ENCODE peak calls at places on chromosomes 7 and 10, in eight cellular contexts. Q, H, G, I, W, K, A and T are unnamed samples.

GRCh38 chr7:45456105-45456504 is 118.1 kb upstream of the ADCY1 start:
- DNase-seq in Q (no peak), H (no peak), G (no peak), I (no peak), W (no peak), K (no peak), A (no peak), T (no peak)

GRCh38 chr7:22482476-22482875 is 17.5 kb downstream of the STEAP1B start:
- DNase-seq in Q (no peak), H (no peak), G (no peak), I (no peak), W (no peak), K (no peak), A (no peak), T (no peak)

GRCh38 chr10:79316671-79317431 is 30.4 kb upstream of the PPIF start:
- DNase-seq in Q (no peak), H (no peak), G (no peak), I (no peak), W (no peak), K (no peak), A (peak), T (no peak)

GRCh38 chr10:70461397-70462348 is 16.9 kb upstream of the PALD1 start:
- DNase-seq in Q (peak), H (peak), G (peak), I (peak), W (peak), K (peak), A (peak), T (peak)

GRCh38 chr10:33163941-33164824 is 170.3 kb downstream of the NRP1 start:
- DNase-seq in Q (peak), H (no peak), G (no peak), I (no peak), W (peak), K (no peak), A (peak), T (peak)

GRCh38 chr10:17213646-17214349 is 12.3 kb upstream of the TRDMT1 start:
- DNase-seq in Q (no peak), H (no peak), G (peak), I (no peak), W (peak), K (no peak), A (peak), T (peak)

GRCh38 chr7:140017034-140017433 is 45.7 kb downstream of the PARP12 start:
- DNase-seq in Q (no peak), H (no peak), G (no peak), I (no peak), W (no peak), K (no peak), A (no peak), T (no peak)

GRCh38 chr10:3065622-3066021 is 1.7 kb upstream of the PFKP start:
- DNase-seq in Q (no peak), H (no peak), G (no peak), I (no peak), W (no peak), K (no peak), A (no peak), T (no peak)

GRCh38 chr7:75869776-75870379 is 9.0 kb upstream of the RHBDD2 start:
- DNase-seq in Q (no peak), H (no peak), G (peak), I (no peak), W (no peak), K (no peak), A (no peak), T (no peak)

GRCh38 chr7:23942032-23942431 is 232.0 kb downstream of the STK31 start:
- DNase-seq in Q (no peak), H (no peak), G (no peak), I (no peak), W (no peak), K (no peak), A (no peak), T (no peak)

GRCh38 chr10:128739937-128740336 is 613.7 kb upstream of the MKI67 start:
- DNase-seq in Q (no peak), H (no peak), G (no peak), I (no peak), W (no peak), K (peak), A (no peak), T (no peak)

GRCh38 chr10:43861966-43862751 is 213.5 kb upstream of the ZNF32 start:
- DNase-seq in Q (peak), H (peak), G (peak), I (peak), W (peak), K (no peak), A (peak), T (peak)

GRCh38 chr7:28958235-28958945 is at the start of gene TRIL:
- DNase-seq in Q (peak), H (peak), G (peak), I (peak), W (peak), K (peak), A (peak), T (peak)

GRCh38 chr7:80097756-80098155 is 36.9 kb upstream of the GNAI1 start:
- DNase-seq in Q (no peak), H (no peak), G (peak), I (no peak), W (no peak), K (no peak), A (peak), T (peak)

GRCh38 chr7:6164491-6164890 is 107.9 kb downstream of the CYTH3 start:
- DNase-seq in Q (no peak), H (no peak), G (no peak), I (no peak), W (peak), K (peak), A (peak), T (no peak)

GRCh38 chr7:79868010-79868409 is 266.6 kb upstream of the GNAI1 start:
- DNase-seq in Q (peak), H (no peak), G (peak), I (no peak), W (no peak), K (no peak), A (peak), T (peak)

GRCh38 chr7:56479748-56480147 is 363.5 kb upstream of the NUPR2 start:
- DNase-seq in Q (no peak), H (no peak), G (no peak), I (no peak), W (no peak), K (no peak), A (no peak), T (no peak)

GRCh38 chr10:122497241-122497640 is 35.9 kb downstream of the HTRA1 start:
- DNase-seq in Q (no peak), H (no peak), G (no peak), I (no peak), W (no peak), K (no peak), A (no peak), T (no peak)

GRCh38 chr7:105978035-105978434 is 15.0 kb downstream of the CDHR3 start:
- DNase-seq in Q (no peak), H (no peak), G (no peak), I (no peak), W (no peak), K (no peak), A (peak), T (no peak)

GRCh38 chr7:105976868-105977267 is 13.8 kb downstream of the CDHR3 start:
- DNase-seq in Q (no peak), H (no peak), G (no peak), I (no peak), W (no peak), K (no peak), A (no peak), T (no peak)

GRCh38 chr7:105979405-105979804 is 16.3 kb downstream of the CDHR3 start:
- DNase-seq in Q (no peak), H (no peak), G (no peak), I (no peak), W (no peak), K (no peak), A (no peak), T (no peak)

GRCh38 chr7:105975770-105976428 is 12.8 kb downstream of the CDHR3 start:
- DNase-seq in Q (peak), H (no peak), G (no peak), I (peak), W (no peak), K (no peak), A (peak), T (no peak)

DNA sequence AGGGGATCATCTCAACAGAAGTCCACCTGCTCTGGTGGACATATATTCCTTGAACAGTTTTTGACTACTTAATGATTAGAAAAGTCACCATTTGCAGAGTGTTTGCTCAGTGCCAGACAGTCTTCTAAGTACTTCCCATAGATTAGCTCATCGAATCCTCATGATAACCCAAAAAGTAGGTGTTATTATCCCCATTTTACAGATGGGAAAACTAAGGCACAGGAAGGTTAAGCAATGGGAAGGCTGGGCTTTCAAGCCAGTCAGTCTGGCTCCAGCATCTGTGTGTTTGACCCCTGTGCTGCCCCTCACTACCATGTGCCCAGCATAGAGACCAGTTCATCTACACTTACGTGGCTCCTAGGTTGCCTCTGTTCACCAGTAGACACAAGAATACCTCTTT is 15.9 kb downstream of the CDHR3 start:
- DNase-seq in Q (no peak), H (no peak), G (no peak), I (no peak), W (no peak), K (no peak), A (no peak), T (no peak)
- H3K4me3 ChIP-seq in Q (no peak), H (no peak), G (no peak), I (no peak), W (no peak), K (no peak), A (no peak), T (no peak)

GRCh38 chr7:47380325-47381131 is 201.4 kb downstream of the TNS3 start:
- DNase-seq in Q (peak), H (peak), G (no peak), I (peak), W (peak), K (peak), A (peak), T (peak)
- H3K4me3 ChIP-seq in Q (no peak), H (no peak), G (no peak), I (no peak), W (no peak), K (no peak), A (no peak), T (peak)

GRCh38 chr7:92058899-92059298 is 75.4 kb downstream of the CYP51A1 start:
- DNase-seq in Q (no peak), H (no peak), G (no peak), I (no peak), W (no peak), K (no peak), A (no peak), T (no peak)
- H3K4me3 ChIP-seq in Q (no peak), H (no peak), G (no peak), I (no peak), W (no peak), K (no peak), A (no peak), T (no peak)

DNA sequence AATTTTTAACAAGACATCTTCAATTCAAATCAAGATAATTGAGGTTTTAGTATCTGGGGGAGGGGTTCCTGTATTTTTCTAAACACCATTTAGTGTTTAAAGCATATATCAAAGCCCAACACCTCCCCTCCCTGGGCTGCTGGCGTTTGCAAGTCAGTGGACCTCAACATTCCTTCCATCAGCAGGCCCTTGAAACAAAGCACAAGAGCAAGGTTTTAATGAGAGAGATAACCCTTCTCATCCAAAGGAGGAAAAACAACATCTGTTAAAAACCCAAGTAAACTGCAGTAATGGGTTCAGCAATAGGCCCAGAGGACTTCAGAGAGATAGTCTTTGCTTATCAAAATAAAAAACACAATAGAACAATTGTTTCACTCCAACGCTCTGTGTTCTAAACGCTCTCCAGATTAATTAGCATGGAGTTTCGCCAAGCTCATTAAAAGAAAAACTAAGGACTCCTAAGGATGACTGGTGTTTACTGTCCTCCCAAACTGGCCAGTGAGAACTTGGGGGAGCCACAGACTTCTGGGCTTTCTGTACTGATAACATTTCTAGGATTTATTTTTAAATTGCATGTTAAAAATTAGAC is 2.5 kb downstream of the JCAD start:
- DNase-seq in Q (no peak), H (no peak), G (no peak), I (no peak), W (no peak), K (peak), A (peak), T (peak)
- H3K4me3 ChIP-seq in Q (peak), H (no peak), G (no peak), I (peak), W (no peak), K (no peak), A (no peak), T (no peak)

DNA sequence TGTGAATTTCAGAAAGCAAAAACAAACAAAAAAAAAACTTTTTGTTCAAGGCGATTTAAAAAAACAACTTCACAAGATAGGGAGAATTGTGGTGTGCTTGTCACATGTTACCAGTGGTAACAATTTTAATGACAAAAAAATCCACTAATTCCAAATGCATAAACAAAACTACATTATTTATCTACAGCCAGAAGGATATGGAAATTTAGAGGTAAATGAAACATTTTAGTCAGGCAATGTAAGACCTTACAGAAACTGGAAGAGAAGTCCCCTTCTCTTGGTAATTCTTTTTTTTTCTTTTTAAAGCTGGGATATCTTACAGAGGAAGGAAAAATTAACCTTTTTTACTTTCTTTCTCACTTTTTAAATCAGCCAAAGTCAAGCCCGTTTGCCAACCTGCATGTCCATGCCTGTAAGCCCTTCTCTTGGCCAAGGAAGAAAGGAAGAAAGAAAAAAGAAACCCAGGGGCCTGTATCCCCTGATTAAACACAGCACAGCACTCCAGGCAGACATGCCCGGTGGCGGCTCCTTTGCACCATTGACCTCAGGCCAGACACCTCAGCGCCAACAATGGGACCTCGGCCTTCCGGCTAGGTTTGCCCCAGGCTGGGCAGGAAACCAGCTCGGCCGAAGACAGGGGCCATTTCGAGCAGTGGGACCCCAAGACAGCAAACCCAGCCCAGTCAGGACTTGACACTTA is 3.0 kb downstream of the HOXA10 start:
- DNase-seq in Q (no peak), H (no peak), G (peak), I (no peak), W (no peak), K (peak), A (peak), T (no peak)
- H3K4me3 ChIP-seq in Q (no peak), H (peak), G (peak), I (no peak), W (no peak), K (no peak), A (peak), T (peak)

GRCh38 chr10:97520978-97521761 is 22.4 kb downstream of the UBTD1 start:
- DNase-seq in Q (no peak), H (no peak), G (no peak), I (no peak), W (no peak), K (peak), A (no peak), T (no peak)

GRCh38 chr10:97519342-97519741 is 20.6 kb downstream of the UBTD1 start:
- DNase-seq in Q (peak), H (no peak), G (peak), I (no peak), W (no peak), K (no peak), A (no peak), T (peak)

GRCh38 chr10:97518601-97519043 is 19.9 kb downstream of the UBTD1 start:
- DNase-seq in Q (peak), H (no peak), G (peak), I (no peak), W (peak), K (no peak), A (peak), T (peak)

GRCh38 chr10:97522071-97522470 is 23.3 kb downstream of the UBTD1 start:
- DNase-seq in Q (no peak), H (no peak), G (no peak), I (no peak), W (no peak), K (no peak), A (no peak), T (no peak)

DNA sequence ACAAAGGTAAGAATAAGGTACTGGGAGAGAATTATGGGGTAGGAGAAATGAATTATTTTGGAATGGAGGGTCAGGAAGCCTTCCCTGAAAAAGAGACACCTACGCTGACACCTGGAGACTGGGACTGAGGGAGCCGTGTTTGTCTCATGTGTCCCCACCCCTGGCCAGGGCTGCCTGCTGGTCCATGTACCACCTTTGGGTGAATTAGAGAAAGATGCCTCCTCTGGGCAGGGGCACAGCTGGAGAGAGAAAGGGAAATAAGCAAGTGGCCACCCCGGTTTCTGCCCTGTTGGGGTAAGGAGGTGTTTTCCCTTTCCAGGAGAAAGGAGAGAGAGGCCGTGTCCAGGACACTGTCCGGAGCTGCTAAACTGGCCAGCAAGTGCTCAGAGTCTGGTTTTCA is 21.8 kb downstream of the UBTD1 start:
- DNase-seq in Q (no peak), H (no peak), G (no peak), I (no peak), W (no peak), K (no peak), A (no peak), T (no peak)
- H3K4me3 ChIP-seq in Q (no peak), H (no peak), G (no peak), I (no peak), W (no peak), K (no peak), A (no peak), T (no peak)

DNA sequence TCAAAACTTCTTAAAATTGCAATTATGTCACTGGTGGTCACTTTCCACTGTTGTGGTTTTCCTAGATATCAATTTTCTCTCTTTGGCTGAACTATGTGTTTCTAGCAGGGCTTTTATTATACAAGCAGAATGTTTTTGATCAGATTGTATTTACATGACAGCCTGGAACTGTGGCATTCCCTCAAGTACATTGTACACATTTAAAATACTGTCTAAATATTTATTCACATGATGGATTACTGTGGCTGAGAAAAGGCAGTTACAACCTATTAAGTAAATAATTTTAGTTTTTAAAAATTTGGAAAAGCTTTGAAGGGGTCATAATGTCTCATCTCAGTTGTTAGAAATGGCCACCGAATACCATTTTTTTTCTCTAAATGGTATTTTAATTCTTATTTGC is 231.9 kb upstream of the PPP1R3A start:
- DNase-seq in Q (no peak), H (no peak), G (no peak), I (no peak), W (no peak), K (no peak), A (no peak), T (no peak)
- H3K4me3 ChIP-seq in Q (no peak), H (no peak), G (no peak), I (no peak), W (no peak), K (no peak), A (no peak), T (no peak)